ENCODE peak calls at places on chromosomes 2 and 18, in ten cellular contexts. J, X, D, K, B, G, T, P, W and M are unnamed samples.

GRCh38 chr18:36419913-36420531 is 122.5 kb downstream of the FHOD3 start:
- DNase-seq in J (no peak), X (no peak), D (peak), K (no peak), B (no peak), G (no peak), T (no peak), P (peak), W (no peak), M (no peak)

GRCh38 chr18:61093967-61094366 is 239.3 kb upstream of the CDH20 start:
- DNase-seq in J (no peak), X (no peak), D (no peak), K (no peak), B (no peak), G (no peak), T (no peak), P (no peak), W (no peak), M (no peak)

GRCh38 chr2:179132076-179132475 is 82.1 kb upstream of the CCDC141 start:
- DNase-seq in J (no peak), X (no peak), D (no peak), K (no peak), B (no peak), G (no peak), T (no peak), P (no peak), W (no peak), M (no peak)

GRCh38 chr2:119960821-119961220 is 52.1 kb upstream of the EPB41L5 start:
- DNase-seq in J (no peak), X (no peak), D (no peak), K (no peak), B (no peak), G (no peak), T (no peak), P (no peak), W (no peak), M (no peak)

GRCh38 chr2:120231974-120232635 is 8.9 kb upstream of the TMEM185B start:
- DNase-seq in J (no peak), X (peak), D (no peak), K (peak), B (no peak), G (no peak), T (peak), P (peak), W (no peak), M (peak)

GRCh38 chr2:229129738-229130371 is 141.2 kb downstream of the PID1 start:
- DNase-seq in J (no peak), X (peak), D (no peak), K (no peak), B (no peak), G (no peak), T (no peak), P (no peak), W (no peak), M (peak)

GRCh38 chr18:3447035-3447894 is 2.7 kb upstream of the TGIF1 start:
- DNase-seq in J (peak), X (peak), D (no peak), K (peak), B (peak), G (peak), T (peak), P (peak), W (no peak), M (no peak)

GRCh38 chr2:1313240-1313924 is 99.9 kb upstream of the TPO start:
- DNase-seq in J (no peak), X (no peak), D (no peak), K (no peak), B (no peak), G (no peak), T (no peak), P (no peak), W (no peak), M (no peak)